ENCODE peak calls at places on chromosomes 4 and X, in nine cellular contexts. One of them, this sample, is unnamed.

GRCh38 chr4:148850257-148850995 is 408.2 kb upstream of the NR3C2 start:
- DNase-seq in lower leg skin: no peak
- DNase-seq in neural crest cell: no peak
- DNase-seq in osteocyte: no peak
- DNase-seq in fibroblast of the conjunctiva: no peak
- DNase-seq in activated naive CD4-positive, alpha-beta T cell treated with anti-CD3 and anti-CD28 coated beads, Interleukin-2, amount 10 ng/mL, durations not matched to agents 7 days and 5 days: no peak
- DNase-seq in hypothalamus: no peak
- DNase-seq in AG04450: no peak
- DNase-seq in T follicular helper cell: no peak
- DNase-seq in this sample: no peak

GRCh38 chrX:15781964-15782711 is 8.1 kb upstream of the ZRSR2 start:
- DNase-seq in lower leg skin: no peak
- DNase-seq in neural crest cell: no peak
- DNase-seq in osteocyte: no peak
- DNase-seq in fibroblast of the conjunctiva: no peak
- DNase-seq in activated naive CD4-positive, alpha-beta T cell treated with anti-CD3 and anti-CD28 coated beads, Interleukin-2, amount 10 ng/mL, durations not matched to agents 7 days and 5 days: peak
- DNase-seq in hypothalamus: no peak
- DNase-seq in AG04450: no peak
- DNase-seq in T follicular helper cell: no peak
- DNase-seq in this sample: no peak

GRCh38 chr4:97942951-97943350 is 200.3 kb downstream of the STPG2 start:
- DNase-seq in lower leg skin: no peak
- DNase-seq in neural crest cell: no peak
- DNase-seq in osteocyte: no peak
- DNase-seq in fibroblast of the conjunctiva: no peak
- DNase-seq in activated naive CD4-positive, alpha-beta T cell treated with anti-CD3 and anti-CD28 coated beads, Interleukin-2, amount 10 ng/mL, durations not matched to agents 7 days and 5 days: no peak
- DNase-seq in hypothalamus: no peak
- DNase-seq in AG04450: no peak
- DNase-seq in T follicular helper cell: no peak
- DNase-seq in this sample: no peak

GRCh38 chrX:95367286-95367685 is 1317.4 kb upstream of the DIAPH2 start:
- DNase-seq in lower leg skin: no peak
- DNase-seq in neural crest cell: no peak
- DNase-seq in osteocyte: no peak
- DNase-seq in fibroblast of the conjunctiva: no peak
- DNase-seq in activated naive CD4-positive, alpha-beta T cell treated with anti-CD3 and anti-CD28 coated beads, Interleukin-2, amount 10 ng/mL, durations not matched to agents 7 days and 5 days: no peak
- DNase-seq in hypothalamus: no peak
- DNase-seq in AG04450: no peak
- DNase-seq in T follicular helper cell: no peak
- DNase-seq in this sample: no peak

GRCh38 chr4:89614155-89614554 is 222.8 kb downstream of the SNCA start:
- DNase-seq in lower leg skin: no peak
- DNase-seq in neural crest cell: no peak
- DNase-seq in osteocyte: no peak
- DNase-seq in fibroblast of the conjunctiva: no peak
- DNase-seq in activated naive CD4-positive, alpha-beta T cell treated with anti-CD3 and anti-CD28 coated beads, Interleukin-2, amount 10 ng/mL, durations not matched to agents 7 days and 5 days: no peak
- DNase-seq in hypothalamus: no peak
- DNase-seq in AG04450: no peak
- DNase-seq in T follicular helper cell: no peak
- DNase-seq in this sample: no peak

GRCh38 chr4:7828926-7829325 is 110.7 kb downstream of the AFAP1 start:
- DNase-seq in lower leg skin: no peak
- DNase-seq in neural crest cell: no peak
- DNase-seq in osteocyte: no peak
- DNase-seq in fibroblast of the conjunctiva: peak
- DNase-seq in activated naive CD4-positive, alpha-beta T cell treated with anti-CD3 and anti-CD28 coated beads, Interleukin-2, amount 10 ng/mL, durations not matched to agents 7 days and 5 days: no peak
- DNase-seq in hypothalamus: no peak
- DNase-seq in AG04450: no peak
- DNase-seq in T follicular helper cell: no peak
- DNase-seq in this sample: no peak

GRCh38 chr4:33086351-33086900 is 2366.3 kb downstream of the PCDH7 start:
- DNase-seq in lower leg skin: no peak
- DNase-seq in neural crest cell: no peak
- DNase-seq in osteocyte: no peak
- DNase-seq in fibroblast of the conjunctiva: peak
- DNase-seq in activated naive CD4-positive, alpha-beta T cell treated with anti-CD3 and anti-CD28 coated beads, Interleukin-2, amount 10 ng/mL, durations not matched to agents 7 days and 5 days: no peak
- DNase-seq in hypothalamus: no peak
- DNase-seq in AG04450: no peak
- DNase-seq in T follicular helper cell: no peak
- DNase-seq in this sample: no peak

GRCh38 chr4:87092389-87093141 is 127.9 kb downstream of the KLHL8 start:
- DNase-seq in lower leg skin: peak
- DNase-seq in neural crest cell: no peak
- DNase-seq in osteocyte: no peak
- DNase-seq in fibroblast of the conjunctiva: peak
- DNase-seq in activated naive CD4-positive, alpha-beta T cell treated with anti-CD3 and anti-CD28 coated beads, Interleukin-2, amount 10 ng/mL, durations not matched to agents 7 days and 5 days: no peak
- DNase-seq in hypothalamus: peak
- DNase-seq in AG04450: peak
- DNase-seq in T follicular helper cell: no peak
- DNase-seq in this sample: peak

GRCh38 chrX:106802388-106803275 is at the start of gene TBC1D8B:
- DNase-seq in lower leg skin: peak
- DNase-seq in neural crest cell: peak
- DNase-seq in osteocyte: peak
- DNase-seq in fibroblast of the conjunctiva: peak
- DNase-seq in activated naive CD4-positive, alpha-beta T cell treated with anti-CD3 and anti-CD28 coated beads, Interleukin-2, amount 10 ng/mL, durations not matched to agents 7 days and 5 days: peak
- DNase-seq in hypothalamus: peak
- DNase-seq in AG04450: peak
- DNase-seq in T follicular helper cell: peak
- DNase-seq in this sample: peak

GRCh38 chr4:1216869-1217294 is 32.0 kb downstream of the CTBP1 start:
- DNase-seq in lower leg skin: no peak
- DNase-seq in neural crest cell: no peak
- DNase-seq in osteocyte: no peak
- DNase-seq in fibroblast of the conjunctiva: no peak
- DNase-seq in activated naive CD4-positive, alpha-beta T cell treated with anti-CD3 and anti-CD28 coated beads, Interleukin-2, amount 10 ng/mL, durations not matched to agents 7 days and 5 days: peak
- DNase-seq in hypothalamus: no peak
- DNase-seq in AG04450: no peak
- DNase-seq in T follicular helper cell: peak
- DNase-seq in this sample: no peak

GRCh38 chrX:45769919-45770582 is 569.4 kb upstream of the DIPK2B start:
- DNase-seq in lower leg skin: peak
- DNase-seq in neural crest cell: peak
- DNase-seq in osteocyte: peak
- DNase-seq in fibroblast of the conjunctiva: peak
- DNase-seq in activated naive CD4-positive, alpha-beta T cell treated with anti-CD3 and anti-CD28 coated beads, Interleukin-2, amount 10 ng/mL, durations not matched to agents 7 days and 5 days: peak
- DNase-seq in hypothalamus: peak
- DNase-seq in AG04450: peak
- DNase-seq in T follicular helper cell: no peak
- DNase-seq in this sample: peak

GRCh38 chrX:111411591-111412371 is at the start of gene DCX:
- DNase-seq in lower leg skin: no peak
- DNase-seq in neural crest cell: no peak
- DNase-seq in osteocyte: no peak
- DNase-seq in fibroblast of the conjunctiva: no peak
- DNase-seq in activated naive CD4-positive, alpha-beta T cell treated with anti-CD3 and anti-CD28 coated beads, Interleukin-2, amount 10 ng/mL, durations not matched to agents 7 days and 5 days: no peak
- DNase-seq in hypothalamus: no peak
- DNase-seq in AG04450: no peak
- DNase-seq in T follicular helper cell: no peak
- DNase-seq in this sample: no peak

GRCh38 chr4:96352051-96352517 is 512.2 kb downstream of the PDHA2 start:
- DNase-seq in lower leg skin: no peak
- DNase-seq in neural crest cell: peak
- DNase-seq in osteocyte: no peak
- DNase-seq in fibroblast of the conjunctiva: no peak
- DNase-seq in activated naive CD4-positive, alpha-beta T cell treated with anti-CD3 and anti-CD28 coated beads, Interleukin-2, amount 10 ng/mL, durations not matched to agents 7 days and 5 days: peak
- DNase-seq in hypothalamus: no peak
- DNase-seq in AG04450: no peak
- DNase-seq in T follicular helper cell: no peak
- DNase-seq in this sample: no peak

GRCh38 chr4:42568610-42569207 is 88.2 kb downstream of the ATP8A1 start:
- DNase-seq in lower leg skin: no peak
- DNase-seq in neural crest cell: peak
- DNase-seq in osteocyte: no peak
- DNase-seq in fibroblast of the conjunctiva: peak
- DNase-seq in activated naive CD4-positive, alpha-beta T cell treated with anti-CD3 and anti-CD28 coated beads, Interleukin-2, amount 10 ng/mL, durations not matched to agents 7 days and 5 days: peak
- DNase-seq in hypothalamus: peak
- DNase-seq in AG04450: peak
- DNase-seq in T follicular helper cell: peak
- DNase-seq in this sample: peak

GRCh38 chr4:41432889-41433288 is 105.1 kb upstream of the LIMCH1 start:
- DNase-seq in lower leg skin: no peak
- DNase-seq in neural crest cell: no peak
- DNase-seq in osteocyte: no peak
- DNase-seq in fibroblast of the conjunctiva: no peak
- DNase-seq in activated naive CD4-positive, alpha-beta T cell treated with anti-CD3 and anti-CD28 coated beads, Interleukin-2, amount 10 ng/mL, durations not matched to agents 7 days and 5 days: no peak
- DNase-seq in hypothalamus: no peak
- DNase-seq in AG04450: no peak
- DNase-seq in T follicular helper cell: no peak
- DNase-seq in this sample: peak

GRCh38 chr4:94678896-94679295 is 78.9 kb upstream of the BMPR1B start:
- DNase-seq in lower leg skin: no peak
- DNase-seq in neural crest cell: no peak
- DNase-seq in osteocyte: no peak
- DNase-seq in fibroblast of the conjunctiva: no peak
- DNase-seq in activated naive CD4-positive, alpha-beta T cell treated with anti-CD3 and anti-CD28 coated beads, Interleukin-2, amount 10 ng/mL, durations not matched to agents 7 days and 5 days: no peak
- DNase-seq in hypothalamus: no peak
- DNase-seq in AG04450: no peak
- DNase-seq in T follicular helper cell: no peak
- DNase-seq in this sample: no peak

GRCh38 chrX:153642313-153642654 is 4.7 kb upstream of the DUSP9 start:
- DNase-seq in lower leg skin: no peak
- DNase-seq in neural crest cell: no peak
- DNase-seq in osteocyte: no peak
- DNase-seq in fibroblast of the conjunctiva: no peak
- DNase-seq in activated naive CD4-positive, alpha-beta T cell treated with anti-CD3 and anti-CD28 coated beads, Interleukin-2, amount 10 ng/mL, durations not matched to agents 7 days and 5 days: no peak
- DNase-seq in hypothalamus: no peak
- DNase-seq in AG04450: no peak
- DNase-seq in T follicular helper cell: no peak
- DNase-seq in this sample: no peak

GRCh38 chr4:21387683-21388082 is 560.9 kb downstream of the KCNIP4 start:
- DNase-seq in lower leg skin: no peak
- DNase-seq in neural crest cell: no peak
- DNase-seq in osteocyte: no peak
- DNase-seq in fibroblast of the conjunctiva: no peak
- DNase-seq in activated naive CD4-positive, alpha-beta T cell treated with anti-CD3 and anti-CD28 coated beads, Interleukin-2, amount 10 ng/mL, durations not matched to agents 7 days and 5 days: no peak
- DNase-seq in hypothalamus: no peak
- DNase-seq in AG04450: no peak
- DNase-seq in T follicular helper cell: no peak
- DNase-seq in this sample: no peak

GRCh38 chrX:152412105-152412504 is 39.0 kb downstream of the GABRA3 start:
- DNase-seq in lower leg skin: no peak
- DNase-seq in neural crest cell: no peak
- DNase-seq in osteocyte: no peak
- DNase-seq in fibroblast of the conjunctiva: no peak
- DNase-seq in activated naive CD4-positive, alpha-beta T cell treated with anti-CD3 and anti-CD28 coated beads, Interleukin-2, amount 10 ng/mL, durations not matched to agents 7 days and 5 days: no peak
- DNase-seq in hypothalamus: no peak
- DNase-seq in AG04450: no peak
- DNase-seq in T follicular helper cell: no peak
- DNase-seq in this sample: no peak

GRCh38 chrX:104668550-104668949 is 102.6 kb downstream of the IL1RAPL2 start:
- DNase-seq in lower leg skin: no peak
- DNase-seq in neural crest cell: no peak
- DNase-seq in osteocyte: no peak
- DNase-seq in fibroblast of the conjunctiva: no peak
- DNase-seq in activated naive CD4-positive, alpha-beta T cell treated with anti-CD3 and anti-CD28 coated beads, Interleukin-2, amount 10 ng/mL, durations not matched to agents 7 days and 5 days: no peak
- DNase-seq in hypothalamus: no peak
- DNase-seq in AG04450: no peak
- DNase-seq in T follicular helper cell: no peak
- DNase-seq in this sample: no peak

GRCh38 chr4:26048962-26049361 is 134.9 kb downstream of the SMIM20 start:
- DNase-seq in lower leg skin: peak
- DNase-seq in neural crest cell: no peak
- DNase-seq in osteocyte: no peak
- DNase-seq in fibroblast of the conjunctiva: peak
- DNase-seq in activated naive CD4-positive, alpha-beta T cell treated with anti-CD3 and anti-CD28 coated beads, Interleukin-2, amount 10 ng/mL, durations not matched to agents 7 days and 5 days: no peak
- DNase-seq in hypothalamus: no peak
- DNase-seq in AG04450: no peak
- DNase-seq in T follicular helper cell: no peak
- DNase-seq in this sample: no peak

GRCh38 chr4:171130126-171130801 is 682.9 kb upstream of the GALNTL6 start:
- DNase-seq in lower leg skin: no peak
- DNase-seq in neural crest cell: no peak
- DNase-seq in osteocyte: no peak
- DNase-seq in fibroblast of the conjunctiva: no peak
- DNase-seq in activated naive CD4-positive, alpha-beta T cell treated with anti-CD3 and anti-CD28 coated beads, Interleukin-2, amount 10 ng/mL, durations not matched to agents 7 days and 5 days: no peak
- DNase-seq in hypothalamus: no peak
- DNase-seq in AG04450: no peak
- DNase-seq in T follicular helper cell: no peak
- DNase-seq in this sample: no peak

GRCh38 chrX:30327762-30328161 is 18.6 kb upstream of the NR0B1 start:
- DNase-seq in lower leg skin: no peak
- DNase-seq in neural crest cell: no peak
- DNase-seq in osteocyte: no peak
- DNase-seq in fibroblast of the conjunctiva: no peak
- DNase-seq in activated naive CD4-positive, alpha-beta T cell treated with anti-CD3 and anti-CD28 coated beads, Interleukin-2, amount 10 ng/mL, durations not matched to agents 7 days and 5 days: no peak
- DNase-seq in hypothalamus: no peak
- DNase-seq in AG04450: no peak
- DNase-seq in T follicular helper cell: no peak
- DNase-seq in this sample: no peak

GRCh38 chr4:101306764-101307615 is 40.3 kb downstream of the PPP3CA start:
- DNase-seq in lower leg skin: no peak
- DNase-seq in neural crest cell: no peak
- DNase-seq in osteocyte: no peak
- DNase-seq in fibroblast of the conjunctiva: no peak
- DNase-seq in activated naive CD4-positive, alpha-beta T cell treated with anti-CD3 and anti-CD28 coated beads, Interleukin-2, amount 10 ng/mL, durations not matched to agents 7 days and 5 days: no peak
- DNase-seq in hypothalamus: no peak
- DNase-seq in AG04450: no peak
- DNase-seq in T follicular helper cell: no peak
- DNase-seq in this sample: no peak

GRCh38 chrX:41516995-41517660 is 70.0 kb downstream of the NYX start:
- DNase-seq in lower leg skin: no peak
- DNase-seq in neural crest cell: no peak
- DNase-seq in osteocyte: no peak
- DNase-seq in fibroblast of the conjunctiva: no peak
- DNase-seq in activated naive CD4-positive, alpha-beta T cell treated with anti-CD3 and anti-CD28 coated beads, Interleukin-2, amount 10 ng/mL, durations not matched to agents 7 days and 5 days: no peak
- DNase-seq in hypothalamus: no peak
- DNase-seq in AG04450: no peak
- DNase-seq in T follicular helper cell: no peak
- DNase-seq in this sample: no peak

GRCh38 chr4:3686746-3687145 is 79.4 kb upstream of the ADRA2C start:
- DNase-seq in lower leg skin: no peak
- DNase-seq in neural crest cell: no peak
- DNase-seq in osteocyte: no peak
- DNase-seq in fibroblast of the conjunctiva: no peak
- DNase-seq in activated naive CD4-positive, alpha-beta T cell treated with anti-CD3 and anti-CD28 coated beads, Interleukin-2, amount 10 ng/mL, durations not matched to agents 7 days and 5 days: no peak
- DNase-seq in hypothalamus: no peak
- DNase-seq in AG04450: no peak
- DNase-seq in T follicular helper cell: no peak
- DNase-seq in this sample: no peak

GRCh38 chr4:100117749-100118148 is 72.5 kb downstream of the DDIT4L start:
- DNase-seq in lower leg skin: no peak
- DNase-seq in neural crest cell: no peak
- DNase-seq in osteocyte: no peak
- DNase-seq in fibroblast of the conjunctiva: peak
- DNase-seq in activated naive CD4-positive, alpha-beta T cell treated with anti-CD3 and anti-CD28 coated beads, Interleukin-2, amount 10 ng/mL, durations not matched to agents 7 days and 5 days: no peak
- DNase-seq in hypothalamus: no peak
- DNase-seq in AG04450: no peak
- DNase-seq in T follicular helper cell: no peak
- DNase-seq in this sample: peak

GRCh38 chrX:112868586-112868985 is 28.0 kb upstream of the AMOT start:
- DNase-seq in lower leg skin: no peak
- DNase-seq in neural crest cell: no peak
- DNase-seq in osteocyte: no peak
- DNase-seq in fibroblast of the conjunctiva: no peak
- DNase-seq in activated naive CD4-positive, alpha-beta T cell treated with anti-CD3 and anti-CD28 coated beads, Interleukin-2, amount 10 ng/mL, durations not matched to agents 7 days and 5 days: no peak
- DNase-seq in hypothalamus: no peak
- DNase-seq in AG04450: no peak
- DNase-seq in T follicular helper cell: no peak
- DNase-seq in this sample: no peak

GRCh38 chr4:167775374-167775773 is 317.0 kb upstream of the ANXA10 start:
- DNase-seq in lower leg skin: no peak
- DNase-seq in neural crest cell: no peak
- DNase-seq in osteocyte: no peak
- DNase-seq in fibroblast of the conjunctiva: peak
- DNase-seq in activated naive CD4-positive, alpha-beta T cell treated with anti-CD3 and anti-CD28 coated beads, Interleukin-2, amount 10 ng/mL, durations not matched to agents 7 days and 5 days: no peak
- DNase-seq in hypothalamus: no peak
- DNase-seq in AG04450: no peak
- DNase-seq in T follicular helper cell: no peak
- DNase-seq in this sample: peak

GRCh38 chrX:39903937-39904336 is 193.8 kb downstream of the BCOR start:
- DNase-seq in lower leg skin: no peak
- DNase-seq in neural crest cell: no peak
- DNase-seq in osteocyte: no peak
- DNase-seq in fibroblast of the conjunctiva: no peak
- DNase-seq in activated naive CD4-positive, alpha-beta T cell treated with anti-CD3 and anti-CD28 coated beads, Interleukin-2, amount 10 ng/mL, durations not matched to agents 7 days and 5 days: no peak
- DNase-seq in hypothalamus: no peak
- DNase-seq in AG04450: no peak
- DNase-seq in T follicular helper cell: no peak
- DNase-seq in this sample: no peak

GRCh38 chr4:111512081-111512774 is 633.0 kb upstream of the FAM241A start:
- DNase-seq in lower leg skin: no peak
- DNase-seq in neural crest cell: no peak
- DNase-seq in osteocyte: no peak
- DNase-seq in fibroblast of the conjunctiva: peak
- DNase-seq in activated naive CD4-positive, alpha-beta T cell treated with anti-CD3 and anti-CD28 coated beads, Interleukin-2, amount 10 ng/mL, durations not matched to agents 7 days and 5 days: no peak
- DNase-seq in hypothalamus: no peak
- DNase-seq in AG04450: peak
- DNase-seq in T follicular helper cell: no peak
- DNase-seq in this sample: peak